ENCODE peak calls at places on chromosomes 3 and 15, in five cellular contexts. N is heart right ventricle, A is lower lobe of right lung, Q is pancreas, U is A549. X is an unnamed sample.

GRCh38 chr15:31554261-31554660 is 227.6 kb downstream of the KLF13 start:
- DNase-seq in U (no peak), A (no peak), Q (no peak), N (peak; percentile 72), X (no peak)

GRCh38 chr15:76901965-76902364 is 3.2 kb downstream of the SCAPER start:
- DNase-seq in U (no peak), N (no peak), Q (no peak), A (no peak), X (no peak)

GRCh38 chr3:35927441-35927840 is 288.1 kb downstream of the ARPP21 start:
- DNase-seq in Q (no peak), A (no peak), U (no peak), N (no peak), X (no peak)

GRCh38 chr3:11964553-11964952 is 39.6 kb upstream of the SYN2 start:
- DNase-seq in Q (no peak), U (no peak), N (no peak), A (no peak), X (no peak)

GRCh38 chr3:119639494-119640350 is 20.7 kb downstream of the POPDC2 start:
- DNase-seq in N (no peak), A (no peak), Q (no peak), U (no peak), X (no peak)

GRCh38 chr3:149790265-149790664 is 2.1 kb downstream of the ANKUB1 start:
- DNase-seq in Q (no peak), U (no peak), N (no peak), A (no peak), X (no peak)

GRCh38 chr3:15804553-15805095 is 6.8 kb upstream of the ANKRD28 start:
- DNase-seq in A (no peak), N (no peak), Q (no peak), U (no peak), X (no peak)

GRCh38 chr3:4570840-4571621 is 77.9 kb downstream of the ITPR1 start:
- DNase-seq in U (no peak), A (no peak), Q (no peak), N (no peak), X (no peak)

GRCh38 chr15:84034831-84035753 is 200.5 kb upstream of the GOLGA6L4 start:
- DNase-seq in U (no peak), Q (no peak), A (no peak), N (no peak), X (no peak)

GRCh38 chr15:100918690-100919480 is at the start of gene LRRK1:
- DNase-seq in U (peak; percentile 52), A (peak; percentile 77), Q (peak; percentile 79), N (peak; percentile 49), X (no peak)

GRCh38 chr15:76979331-76979925 is 15.5 kb upstream of the PSTPIP1 start:
- DNase-seq in N (no peak), U (no peak), Q (no peak), A (no peak), X (no peak)

GRCh38 chr15:64692166-64692565 is 83.2 kb downstream of the RBPMS2 start:
- DNase-seq in Q (no peak), A (no peak), N (no peak), U (no peak), X (peak; percentile 82)

GRCh38 chr3:143974181-143974876 is 2.7 kb downstream of the DIPK2A start:
- DNase-seq in U (no peak), A (no peak), Q (no peak), N (no peak), X (no peak)

GRCh38 chr3:161644871-161645636 is 148.4 kb downstream of the OTOL1 start:
- DNase-seq in Q (no peak), A (no peak), U (no peak), N (no peak), X (no peak)

GRCh38 chr3:72655151-72655551 is 193.1 kb downstream of the SHQ1 start:
- DNase-seq in N (no peak), A (no peak), U (no peak), Q (no peak), X (no peak)

GRCh38 chr3:12891985-12892839 is 50.8 kb upstream of the RPL32 start:
- DNase-seq in A (peak; percentile 53), N (no peak), U (peak; percentile 62), Q (peak; percentile 73), X (no peak)

GRCh38 chr3:23480981-23481380 is 277.9 kb downstream of the UBE2E2 start:
- DNase-seq in Q (no peak), A (no peak), U (no peak), N (no peak), X (no peak)

GRCh38 chr3:126152458-126152857 is 27.9 kb downstream of the ALDH1L1 start:
- DNase-seq in Q (peak; percentile 39), U (no peak), N (no peak), A (peak; percentile 28), X (no peak)

GRCh38 chr3:33881181-33882064 is 83.0 kb downstream of the PDCD6IP start:
- DNase-seq in Q (no peak), U (no peak), A (no peak), N (no peak), X (no peak)

GRCh38 chr3:110697961-110698360 is 373.7 kb upstream of the NECTIN3 start:
- DNase-seq in N (no peak), U (no peak), A (no peak), Q (no peak), X (no peak)

GRCh38 chr3:117439812-117440211 is 730.2 kb downstream of the TUSC7 start:
- DNase-seq in Q (no peak), U (peak; percentile 1), N (no peak), A (no peak), X (no peak)

GRCh38 chr15:44713006-44713966 is 2.0 kb downstream of the B2M start:
- DNase-seq in A (no peak), Q (no peak), U (peak; percentile 36), N (no peak), X (no peak)
- TF ChIP-seq CTCF in A (peak; percentile 13), Q (no peak), U (peak; percentile 42), N (peak; percentile 21), X (peak; percentile 60)

GRCh38 chr15:28914483-28915023 is 28.8 kb downstream of the APBA2 start:
- DNase-seq in Q (no peak), U (no peak), N (no peak), A (peak; percentile 34), X (no peak)

GRCh38 chr15:28912422-28912821 is 26.6 kb downstream of the APBA2 start:
- DNase-seq in Q (no peak), U (no peak), A (peak; percentile 30), N (no peak), X (no peak)

GRCh38 chr15:28911295-28911979 is 25.7 kb downstream of the APBA2 start:
- DNase-seq in A (peak; percentile 21), U (no peak), N (no peak), Q (no peak), X (no peak)

GRCh38 chr15:28914046-28914445 is 28.3 kb downstream of the APBA2 start:
- DNase-seq in A (no peak), U (no peak), N (no peak), Q (no peak), X (no peak)

GRCh38 chr15:28913171-28913765 is 27.5 kb downstream of the APBA2 start:
- DNase-seq in U (peak; percentile 24), Q (no peak), N (no peak), A (peak; percentile 34), X (no peak)
- TF ChIP-seq CTCF in U (no peak), Q (no peak), N (no peak), A (no peak), X (no peak)

GRCh38 chr15:25694238-25694584 is 168.9 kb downstream of the ATP10A start:
- DNase-seq in A (no peak), Q (no peak), U (no peak), N (no peak), X (no peak)
- TF ChIP-seq CTCF in A (no peak), Q (no peak), U (no peak), N (no peak), X (peak; percentile 45)

DNA sequence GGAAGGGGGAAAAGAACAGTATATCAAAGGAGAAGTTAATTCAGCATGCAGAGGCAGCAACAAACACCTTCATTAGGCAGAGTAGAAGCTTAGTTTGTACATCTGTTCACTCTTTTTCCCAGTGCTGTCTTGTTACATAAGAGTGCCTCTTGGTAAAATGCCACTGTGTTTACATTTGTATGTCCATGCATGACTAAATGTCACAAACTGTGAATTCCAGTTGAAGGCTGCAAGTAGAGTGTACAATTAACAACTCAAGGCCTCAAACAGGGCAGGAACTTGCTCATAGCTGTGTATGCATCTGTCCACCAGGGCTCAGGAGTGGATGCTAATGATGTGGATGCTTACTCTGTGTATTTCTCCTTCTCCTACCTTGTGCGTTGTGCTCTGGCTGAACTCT is 214.2 kb upstream of the TPM1 start:
- DNase-seq in N (no peak), U (no peak), Q (no peak), A (no peak), X (no peak)
- TF ChIP-seq CTCF in N (no peak), U (no peak), Q (no peak), A (no peak), X (no peak)

GRCh38 chr3:32423534-32423933 is 31.9 kb downstream of the CMTM7 start:
- DNase-seq in Q (no peak), U (no peak), N (no peak), A (no peak), X (no peak)
- TF ChIP-seq CTCF in Q (no peak), U (no peak), N (no peak), A (no peak), X (no peak)

DNA sequence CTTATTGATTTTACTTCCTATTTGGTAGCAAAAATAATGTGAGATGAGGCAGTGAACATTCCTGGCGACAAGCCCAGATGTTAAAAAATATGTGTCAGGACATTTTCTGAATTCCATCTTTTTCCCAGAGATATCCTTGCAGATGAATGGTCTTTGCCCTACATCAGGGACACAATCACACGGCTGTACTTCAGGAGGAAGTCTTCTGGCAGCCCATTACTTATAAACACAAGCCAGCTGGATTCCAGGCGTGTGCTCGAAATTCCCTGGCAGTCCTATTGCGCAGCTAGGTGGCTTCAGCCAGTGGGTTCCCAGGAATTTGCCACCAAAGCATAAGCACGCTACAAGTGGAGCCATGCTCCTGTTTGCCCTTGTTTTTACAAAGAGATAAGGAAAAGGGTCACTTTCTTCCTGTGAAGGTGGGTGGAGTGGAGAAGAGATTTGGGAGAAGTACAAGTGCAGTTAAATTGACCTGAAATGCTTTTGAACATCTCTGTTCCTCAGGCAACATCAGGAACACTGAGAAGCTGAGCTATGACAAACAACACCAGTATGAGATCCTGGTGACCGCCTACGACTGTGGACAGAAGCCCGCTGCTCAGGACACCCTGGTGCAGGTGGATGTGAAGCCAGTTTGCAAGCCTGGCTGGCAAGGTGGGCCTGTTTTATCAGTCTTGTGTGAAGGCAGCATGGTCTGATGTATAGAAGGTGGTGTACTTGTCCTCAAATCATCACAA is 257.1 kb upstream of the TRIM42 start:
- DNase-seq in A (no peak), Q (no peak), U (no peak), N (no peak), X (no peak)
- TF ChIP-seq CTCF in A (no peak), Q (no peak), U (no peak), N (peak; percentile 12), X (no peak)

DNA sequence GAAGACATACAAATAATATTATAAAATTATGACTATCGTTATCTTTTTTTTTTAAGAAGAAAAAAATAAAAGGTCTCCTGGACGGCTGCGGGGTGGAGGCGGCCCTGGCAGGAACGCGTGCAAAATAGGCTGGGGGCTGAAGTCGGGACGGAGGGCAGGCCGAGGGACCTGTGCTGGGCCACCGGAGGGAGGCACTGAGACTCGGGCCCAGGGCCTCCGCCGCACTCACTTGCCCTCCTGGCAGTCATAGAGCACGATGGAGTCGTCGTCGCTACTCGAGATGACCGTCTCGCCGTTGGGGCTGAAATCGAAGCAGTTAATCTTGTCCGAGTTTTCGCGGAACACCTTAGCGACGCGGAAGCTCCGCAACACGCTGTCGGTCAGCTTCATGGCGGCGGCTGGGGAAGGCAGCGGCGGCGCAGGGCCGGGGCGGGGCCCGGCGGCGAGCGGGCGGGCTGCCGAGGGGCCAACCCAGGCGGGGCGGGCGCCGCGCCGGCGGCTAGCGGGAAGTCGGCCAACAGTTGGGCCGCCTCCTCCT is 408 bp downstream of the WDR82 start:
- DNase-seq in A (peak; percentile 83), U (peak; percentile 33), N (no peak), Q (no peak), X (no peak)
- TF ChIP-seq CTCF in A (peak; percentile 49), U (no peak), N (peak; percentile 45), Q (peak; percentile 17), X (peak; percentile 52)

X was measured in CD14-positive monocyte.